ENCODE peak calls at places on chromosomes 1 and 21, in seven cellular contexts. D, G, S, C, N, P and V are unnamed samples.

GRCh38 chr1:67642694-67643093 is 42.3 kb upstream of the GADD45A start:
- DNase-seq in D (no peak), G (no peak), S (no peak), C (no peak), N (no peak), P (no peak), V (no peak)

GRCh38 chr1:245079021-245079609 is 75.7 kb upstream of the KIF26B start:
- DNase-seq in D (peak; percentile 57), G (no peak), S (no peak), C (peak; percentile 28), N (no peak), P (no peak), V (no peak)

GRCh38 chr1:206503591-206504362 is 3.6 kb upstream of the RASSF5 start:
- DNase-seq in D (peak; percentile 100), G (no peak), S (no peak), C (peak; percentile 51), N (peak; percentile 57), P (no peak), V (peak; percentile 17)

GRCh38 chr21:46349134-46349760 is 25.3 kb downstream of the PCNT start:
- DNase-seq in D (no peak), G (no peak), S (no peak), C (no peak), N (no peak), P (no peak), V (no peak)

GRCh38 chr1:50458507-50458906 is 35.3 kb upstream of the DMRTA2 start:
- DNase-seq in D (no peak), G (no peak), S (no peak), C (no peak), N (no peak), P (no peak), V (no peak)

GRCh38 chr1:155006601-155007101 is 4.0 kb downstream of the ZBTB7B start:
- DNase-seq in D (no peak), G (no peak), S (no peak), C (no peak), N (peak; percentile 43), P (no peak), V (peak; percentile 24)

GRCh38 chr1:38772026-38772425 is 87.5 kb downstream of the RRAGC start:
- DNase-seq in D (no peak), G (no peak), S (no peak), C (no peak), N (no peak), P (no peak), V (no peak)

GRCh38 chr1:34619256-34619655 is 135.6 kb upstream of the GJB5 start:
- DNase-seq in D (no peak), G (no peak), S (no peak), C (no peak), N (no peak), P (no peak), V (no peak)

GRCh38 chr1:199272690-199273089 is 633.9 kb downstream of the PTPRC start:
- DNase-seq in D (peak; percentile 99), G (no peak), S (no peak), C (peak; percentile 86), N (no peak), P (no peak), V (no peak)

GRCh38 chr21:23026878-23027277 is 2028.7 kb downstream of the NCAM2 start:
- DNase-seq in D (no peak), G (no peak), S (no peak), C (no peak), N (no peak), P (no peak), V (no peak)

GRCh38 chr1:109838838-109839240 is 71.8 kb upstream of the CSF1 start:
- DNase-seq in D (peak; percentile 90), G (no peak), S (no peak), C (no peak), N (no peak), P (no peak), V (no peak)

GRCh38 chr1:113453771-113454083 is 63.4 kb downstream of the MAGI3 start:
- DNase-seq in D (no peak), G (no peak), S (no peak), C (no peak), N (no peak), P (no peak), V (no peak)

GRCh38 chr1:228174482-228175315 is 9.1 kb downstream of the IBA57 start:
- DNase-seq in D (no peak), G (peak; percentile 29), S (no peak), C (no peak), N (peak; percentile 24), P (peak; percentile 54), V (peak; percentile 53)

GRCh38 chr1:93579891-93580290 is 101.7 kb downstream of the BCAR3 start:
- DNase-seq in D (peak; percentile 18), G (no peak), S (no peak), C (peak; percentile 84), N (no peak), P (no peak), V (no peak)

GRCh38 chr1:24321712-24322635 is 2.8 kb downstream of the GRHL3 start:
- DNase-seq in D (peak; percentile 71), G (peak; percentile 40), S (peak; percentile 55), C (peak; percentile 64), N (peak; percentile 77), P (peak; percentile 54), V (peak; percentile 89)

GRCh38 chr1:115238336-115239147 is 99.5 kb downstream of the NGF start:
- DNase-seq in D (no peak), G (no peak), S (no peak), C (no peak), N (no peak), P (no peak), V (no peak)

GRCh38 chr21:46196733-46197132 is 12.5 kb upstream of the SPATC1L start:
- DNase-seq in D (no peak), G (no peak), S (no peak), C (no peak), N (peak; percentile 13), P (no peak), V (no peak)

GRCh38 chr1:231828182-231828920 is 201.8 kb downstream of the DISC1 start:
- DNase-seq in D (peak; percentile 98), G (no peak), S (no peak), C (peak; percentile 79), N (no peak), P (no peak), V (no peak)

GRCh38 chr1:228684609-228685008 is 50.7 kb upstream of the RHOU start:
- DNase-seq in D (no peak), G (no peak), S (no peak), C (no peak), N (no peak), P (no peak), V (no peak)

GRCh38 chr1:158285756-158286241 is 3.9 kb upstream of the CD1C start:
- DNase-seq in D (no peak), G (no peak), S (peak; percentile 11), C (peak; percentile 20), N (peak; percentile 28), P (no peak), V (no peak)

GRCh38 chr1:10687142-10687715 is 109.2 kb downstream of the CASZ1 start:
- DNase-seq in D (no peak), G (no peak), S (no peak), C (no peak), N (no peak), P (no peak), V (no peak)

GRCh38 chr1:93813076-93813475 is 65.9 kb downstream of the DNTTIP2 start:
- DNase-seq in D (no peak), G (no peak), S (no peak), C (no peak), N (no peak), P (no peak), V (no peak)

GRCh38 chr1:112265946-112266345 is 130.1 kb upstream of the CTTNBP2NL start:
- DNase-seq in D (no peak), G (no peak), S (no peak), C (no peak), N (no peak), P (no peak), V (no peak)

GRCh38 chr1:89273324-89273778 is 691 bp upstream of the GBP5 start:
- DNase-seq in D (no peak), G (no peak), S (no peak), C (no peak), N (peak; percentile 36), P (no peak), V (no peak)

GRCh38 chr21:15843766-15844165 is 114.0 kb downstream of the USP25 start:
- DNase-seq in D (no peak), G (no peak), S (no peak), C (no peak), N (no peak), P (no peak), V (no peak)

GRCh38 chr21:17819878-17820232 is 699 bp upstream of the C21orf91 start:
- DNase-seq in D (peak; percentile 2), G (no peak), S (no peak), C (no peak), N (no peak), P (no peak), V (peak; percentile 9)

GRCh38 chr21:35084869-35085268 is 35.8 kb upstream of the RUNX1 start:
- DNase-seq in D (peak; percentile 97), G (no peak), S (no peak), C (no peak), N (no peak), P (no peak), V (no peak)

GRCh38 chr1:65175171-65176070 is 27.4 kb downstream of the AK4 start:
- DNase-seq in D (no peak), G (no peak), S (no peak), C (no peak), N (no peak), P (no peak), V (no peak)

GRCh38 chr1:205030916-205031315 is 12.1 kb upstream of the CNTN2 start:
- DNase-seq in D (no peak), G (no peak), S (no peak), C (no peak), N (no peak), P (no peak), V (no peak)

GRCh38 chr21:41171210-41171609 is 3.2 kb downstream of the BACE2 start:
- DNase-seq in D (peak; percentile 42), G (no peak), S (no peak), C (peak; percentile 65), N (no peak), P (no peak), V (no peak)

GRCh38 chr1:36390411-36390810 is 4.7 kb upstream of the STK40 start:
- DNase-seq in D (no peak), G (no peak), S (no peak), C (no peak), N (no peak), P (no peak), V (no peak)

GRCh38 chr1:46289134-46289494 is 14.3 kb downstream of the LRRC41 start:
- DNase-seq in D (no peak), G (no peak), S (no peak), C (no peak), N (no peak), P (no peak), V (no peak)

GRCh38 chr1:118933051-118933781 is 54.9 kb downstream of the TBX15 start:
- DNase-seq in D (no peak), G (no peak), S (no peak), C (no peak), N (no peak), P (no peak), V (no peak)

GRCh38 chr1:36699113-36699512 is 216.4 kb upstream of the CSF3R start:
- DNase-seq in D (no peak), G (no peak), S (no peak), C (no peak), N (no peak), P (no peak), V (no peak)

GRCh38 chr1:33876970-33877680 is 13.2 kb downstream of the HMGB4 start:
- DNase-seq in D (peak; percentile 58), G (no peak), S (no peak), C (no peak), N (no peak), P (no peak), V (no peak)

GRCh38 chr1:203807211-203807610 is 11.8 kb downstream of the ZBED6 start:
- DNase-seq in D (peak; percentile 51), G (no peak), S (no peak), C (no peak), N (no peak), P (no peak), V (no peak)

GRCh38 chr1:53576381-53576801 is 117.2 kb downstream of the DMRTB1 start:
- DNase-seq in D (no peak), G (no peak), S (no peak), C (no peak), N (no peak), P (no peak), V (no peak)

GRCh38 chr1:43534256-43534655 is 3.6 kb downstream of the PTPRF start:
- DNase-seq in D (no peak), G (no peak), S (no peak), C (no peak), N (no peak), P (no peak), V (no peak)